ENCODE peak calls at places on chromosomes 12 and 14, in ten cellular contexts. B is A549, D is stomach, A is suprapubic skin, Y is ovary, L is sigmoid colon, Z is tibial nerve, U is SK-N-SH, X is upper lobe of left lung, T is H1. W is an unnamed sample.

GRCh38 chr12:16833376-16833775 is 227.4 kb upstream of the LMO3 start:
- DNase-seq in B (no peak), D (no peak), A (no peak), Y (no peak), L (no peak), Z (no peak), U (no peak), X (no peak), T (no peak), W (no peak)

GRCh38 chr14:24982472-24983155 is 67.3 kb downstream of the STXBP6 start:
- DNase-seq in B (no peak), D (no peak), A (no peak), Y (no peak), L (no peak), Z (no peak), U (no peak), X (no peak), T (no peak), W (no peak)

GRCh38 chr14:36226164-36226563 is 49.6 kb upstream of the PTCSC3 start:
- DNase-seq in B (no peak), D (no peak), A (no peak), Y (no peak), L (no peak), Z (no peak), U (no peak), X (no peak), T (no peak), W (no peak)

GRCh38 chr12:13435535-13435934 is 239.0 kb downstream of the EMP1 start:
- DNase-seq in B (no peak), D (no peak), A (no peak), Y (no peak), L (no peak), Z (no peak), U (no peak), X (no peak), T (peak), W (no peak)

GRCh38 chr12:120252071-120252906 is 13.2 kb downstream of the PXN start:
- DNase-seq in B (no peak), D (no peak), A (no peak), Y (no peak), L (no peak), Z (no peak), U (no peak), X (no peak), T (no peak), W (no peak)

GRCh38 chr14:75247286-75247922 is 31.2 kb upstream of the FOS start:
- DNase-seq in B (no peak), D (no peak), A (no peak), Y (no peak), L (no peak), Z (no peak), U (no peak), X (no peak), T (no peak), W (no peak)

GRCh38 chr14:35963209-35963608 is 137.1 kb downstream of the BRMS1L start:
- DNase-seq in B (peak), D (no peak), A (no peak), Y (no peak), L (no peak), Z (no peak), U (peak), X (no peak), T (no peak), W (no peak)

GRCh38 chr12:55728185-55728931 is 451 bp downstream of the CD63 start:
- DNase-seq in B (peak), D (peak), A (peak), Y (peak), L (peak), Z (peak), U (peak), X (peak), T (no peak), W (no peak)

GRCh38 chr12:130336723-130337475 is 788 bp upstream of the PIWIL1 start:
- DNase-seq in B (no peak), D (no peak), A (no peak), Y (no peak), L (no peak), Z (no peak), U (no peak), X (peak), T (no peak), W (peak)

GRCh38 chr12:104276192-104277131 is 27.1 kb upstream of the EID3 start:
- DNase-seq in B (no peak), D (no peak), A (no peak), Y (no peak), L (no peak), Z (no peak), U (no peak), X (no peak), T (no peak), W (no peak)

GRCh38 chr14:52922656-52923055 is 28.2 kb downstream of the FERMT2 start:
- DNase-seq in B (no peak), D (no peak), A (no peak), Y (no peak), L (no peak), Z (no peak), U (no peak), X (no peak), T (no peak), W (no peak)

GRCh38 chr12:93742086-93742934 is 65.1 kb downstream of the CRADD start:
- DNase-seq in B (peak), D (peak), A (no peak), Y (peak), L (peak), Z (peak), U (peak), X (peak), T (peak), W (no peak)

GRCh38 chr12:130719263-130719892 is 3.3 kb upstream of the RIMBP2 start:
- DNase-seq in B (no peak), D (no peak), A (no peak), Y (no peak), L (no peak), Z (no peak), U (peak), X (no peak), T (no peak), W (no peak)

GRCh38 chr12:48104531-48104930 is 1.3 kb downstream of the SENP1 start:
- DNase-seq in B (no peak), D (no peak), A (no peak), Y (no peak), L (no peak), Z (no peak), U (no peak), X (no peak), T (no peak), W (no peak)

GRCh38 chr14:64556526-64556925 is 6.8 kb downstream of the PPP1R36 start:
- DNase-seq in B (no peak), D (no peak), A (no peak), Y (no peak), L (no peak), Z (no peak), U (no peak), X (no peak), T (no peak), W (no peak)

GRCh38 chr14:105485720-105486332 is 860 bp upstream of the CRIP1 start:
- DNase-seq in B (peak), D (no peak), A (no peak), Y (no peak), L (no peak), Z (no peak), U (peak), X (peak), T (no peak), W (no peak)

GRCh38 chr12:88836156-88836555 is 255.9 kb upstream of the KITLG start:
- DNase-seq in B (no peak), D (no peak), A (no peak), Y (no peak), L (no peak), Z (no peak), U (no peak), X (no peak), T (no peak), W (no peak)

GRCh38 chr14:43005807-43006206 is 1399.1 kb downstream of the LRFN5 start:
- DNase-seq in B (no peak), D (no peak), A (no peak), Y (no peak), L (no peak), Z (no peak), U (no peak), X (no peak), T (no peak), W (no peak)

GRCh38 chr14:54786816-54787215 is 115.8 kb downstream of the GCH1 start:
- DNase-seq in B (no peak), D (no peak), A (no peak), Y (no peak), L (no peak), Z (no peak), U (no peak), X (no peak), T (no peak), W (no peak)

GRCh38 chr12:3147260-3147659 is 70.1 kb downstream of the TSPAN9 start:
- DNase-seq in B (no peak), D (no peak), A (no peak), Y (no peak), L (no peak), Z (no peak), U (no peak), X (no peak), T (no peak), W (no peak)

GRCh38 chr12:93851245-93851665 is 174.1 kb downstream of the CRADD start:
- DNase-seq in B (no peak), D (no peak), A (no peak), Y (no peak), L (no peak), Z (no peak), U (no peak), X (no peak), T (no peak), W (no peak)

GRCh38 chr14:69812725-69813124 is 15.7 kb upstream of the SLC10A1 start:
- DNase-seq in B (no peak), D (no peak), A (no peak), Y (no peak), L (no peak), Z (no peak), U (no peak), X (no peak), T (no peak), W (peak)

GRCh38 chr12:76470028-76470939 is 89.3 kb downstream of the OSBPL8 start:
- DNase-seq in B (peak), D (no peak), A (no peak), Y (no peak), L (no peak), Z (no peak), U (peak), X (no peak), T (no peak), W (no peak)

GRCh38 chr12:47458273-47458672 is 247.6 kb downstream of the RPAP3 start:
- DNase-seq in B (peak), D (no peak), A (no peak), Y (no peak), L (no peak), Z (no peak), U (no peak), X (no peak), T (no peak), W (no peak)

GRCh38 chr14:71113376-71113775 is 206.1 kb downstream of the PCNX1 start:
- DNase-seq in B (no peak), D (no peak), A (no peak), Y (no peak), L (no peak), Z (no peak), U (no peak), X (no peak), T (no peak), W (no peak)

GRCh38 chr12:4148418-4149056 is 125.0 kb upstream of the CCND2 start:
- DNase-seq in B (no peak), D (peak), A (no peak), Y (no peak), L (peak), Z (no peak), U (no peak), X (peak), T (no peak), W (peak)

GRCh38 chr14:102192840-102193502 is 53.3 kb downstream of the WDR20 start:
- DNase-seq in B (no peak), D (no peak), A (no peak), Y (no peak), L (peak), Z (no peak), U (peak), X (peak), T (no peak), W (no peak)

GRCh38 chr14:93049295-93049694 is 66.4 kb downstream of the ITPK1 start:
- DNase-seq in B (no peak), D (no peak), A (no peak), Y (no peak), L (no peak), Z (no peak), U (no peak), X (no peak), T (no peak), W (no peak)

GRCh38 chr14:68230941-68231717 is 411.6 kb downstream of the RAD51B start:
- DNase-seq in B (no peak), D (no peak), A (no peak), Y (no peak), L (no peak), Z (no peak), U (no peak), X (no peak), T (no peak), W (no peak)

GRCh38 chr14:92988786-92989755 is 66.1 kb downstream of the CHGA start:
- DNase-seq in B (no peak), D (no peak), A (no peak), Y (no peak), L (no peak), Z (no peak), U (no peak), X (no peak), T (no peak), W (no peak)

GRCh38 chr12:112973712-112974305 is 4.5 kb upstream of the OAS2 start:
- DNase-seq in B (no peak), D (no peak), A (no peak), Y (no peak), L (no peak), Z (no peak), U (no peak), X (no peak), T (no peak), W (no peak)

GRCh38 chr14:41476526-41476925 is 130.2 kb upstream of the LRFN5 start:
- DNase-seq in B (no peak), D (no peak), A (no peak), Y (no peak), L (no peak), Z (no peak), U (no peak), X (no peak), T (no peak), W (no peak)

GRCh38 chr12:45303955-45304354 is 88.1 kb downstream of the ANO6 start:
- DNase-seq in B (no peak), D (no peak), A (no peak), Y (no peak), L (no peak), Z (no peak), U (no peak), X (no peak), T (no peak), W (no peak)

GRCh38 chr14:58772814-58773620 is 135.3 kb downstream of the DACT1 start:
- DNase-seq in B (no peak), D (no peak), A (no peak), Y (no peak), L (no peak), Z (no peak), U (no peak), X (no peak), T (no peak), W (no peak)

GRCh38 chr12:111635524-111635923 is 36.4 kb upstream of the ATXN2 start:
- DNase-seq in B (no peak), D (no peak), A (no peak), Y (no peak), L (no peak), Z (no peak), U (no peak), X (no peak), T (no peak), W (no peak)

GRCh38 chr14:101120636-101121398 is 217.3 kb upstream of the RTL1 start:
- DNase-seq in B (no peak), D (peak), A (peak), Y (peak), L (peak), Z (no peak), U (peak), X (peak), T (no peak), W (peak)

GRCh38 chr12:31000751-31001150 is 72.9 kb upstream of the DDX11 start:
- DNase-seq in B (no peak), D (no peak), A (no peak), Y (no peak), L (no peak), Z (no peak), U (no peak), X (no peak), T (no peak), W (no peak)
- H3K4me3 ChIP-seq in B (no peak), D (no peak), A (no peak), Y (no peak), L (no peak), Z (no peak), U (no peak), X (no peak), T (no peak), W (no peak)

DNA sequence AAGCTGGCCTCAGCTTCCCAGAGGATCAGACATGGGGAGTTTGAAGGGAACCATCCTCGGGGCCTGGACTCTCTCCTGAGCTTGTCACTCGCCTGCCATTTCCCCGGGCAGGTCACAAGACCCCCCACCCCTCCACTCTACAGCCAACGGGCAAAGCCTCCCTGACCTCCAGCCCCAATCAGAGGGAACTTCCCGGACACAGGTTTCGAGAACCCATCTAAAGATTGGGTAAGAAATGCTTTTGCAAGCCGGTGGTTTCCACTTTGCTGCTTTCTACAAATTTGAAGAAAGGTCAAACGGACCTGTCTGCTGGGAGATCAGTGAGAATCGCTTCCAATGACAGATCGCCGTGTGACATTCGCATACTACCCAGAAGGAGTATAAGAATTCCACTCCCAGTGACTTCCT is 89.6 kb downstream of the SCARB1 start:
- DNase-seq in B (no peak), D (no peak), A (no peak), Y (no peak), L (no peak), Z (no peak), U (no peak), X (no peak), T (no peak), W (no peak)
- TF ChIP-seq EP300 in B (no peak), D (no peak), A (no peak), Y (no peak), L (no peak), Z (no peak), U (no peak), X (no peak), T (no peak), W (no peak)

DNA sequence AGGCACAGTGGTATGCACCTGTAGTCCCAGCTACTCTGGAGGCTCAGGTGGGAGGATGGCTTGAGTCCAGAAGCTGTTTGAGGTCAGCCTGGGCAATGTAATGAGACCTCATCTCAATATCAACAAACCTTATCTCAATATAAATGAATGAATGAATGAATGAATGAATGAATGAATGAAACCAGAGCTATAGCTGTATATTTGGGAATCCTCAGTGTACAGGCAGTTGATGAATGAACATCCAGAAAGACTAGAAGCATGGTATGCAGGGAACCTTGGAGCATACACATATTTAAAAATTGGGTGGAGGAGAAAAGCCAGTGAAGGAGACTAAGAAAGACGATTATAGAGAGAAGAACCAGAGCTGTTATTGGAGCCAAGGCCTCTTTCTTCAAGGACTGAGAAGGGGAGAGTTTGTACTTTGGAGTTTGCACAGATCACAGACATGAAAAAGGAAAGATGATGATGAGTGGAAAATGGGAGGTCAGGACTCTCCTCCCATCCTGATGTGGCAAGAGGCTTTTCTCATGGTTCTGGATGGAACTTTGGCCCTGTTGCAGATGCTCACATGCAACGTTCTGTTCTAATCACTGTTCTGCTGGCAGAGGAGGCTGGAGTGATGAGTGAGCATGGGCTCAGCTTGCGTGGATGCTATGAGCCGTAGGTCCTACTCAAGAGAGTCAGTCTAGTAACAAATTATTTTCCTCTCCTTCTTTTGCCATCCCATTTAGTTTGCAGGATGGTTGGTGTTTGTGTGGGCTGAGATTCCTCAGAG is 114.4 kb downstream of the PRKCH start:
- DNase-seq in B (no peak), D (no peak), A (no peak), Y (no peak), L (no peak), Z (no peak), U (no peak), X (no peak), T (no peak), W (peak)
- H3K27ac ChIP-seq in B (peak), D (peak), A (peak), Y (no peak), L (no peak), Z (no peak), U (no peak), X (peak), T (no peak), W (no peak)

DNA sequence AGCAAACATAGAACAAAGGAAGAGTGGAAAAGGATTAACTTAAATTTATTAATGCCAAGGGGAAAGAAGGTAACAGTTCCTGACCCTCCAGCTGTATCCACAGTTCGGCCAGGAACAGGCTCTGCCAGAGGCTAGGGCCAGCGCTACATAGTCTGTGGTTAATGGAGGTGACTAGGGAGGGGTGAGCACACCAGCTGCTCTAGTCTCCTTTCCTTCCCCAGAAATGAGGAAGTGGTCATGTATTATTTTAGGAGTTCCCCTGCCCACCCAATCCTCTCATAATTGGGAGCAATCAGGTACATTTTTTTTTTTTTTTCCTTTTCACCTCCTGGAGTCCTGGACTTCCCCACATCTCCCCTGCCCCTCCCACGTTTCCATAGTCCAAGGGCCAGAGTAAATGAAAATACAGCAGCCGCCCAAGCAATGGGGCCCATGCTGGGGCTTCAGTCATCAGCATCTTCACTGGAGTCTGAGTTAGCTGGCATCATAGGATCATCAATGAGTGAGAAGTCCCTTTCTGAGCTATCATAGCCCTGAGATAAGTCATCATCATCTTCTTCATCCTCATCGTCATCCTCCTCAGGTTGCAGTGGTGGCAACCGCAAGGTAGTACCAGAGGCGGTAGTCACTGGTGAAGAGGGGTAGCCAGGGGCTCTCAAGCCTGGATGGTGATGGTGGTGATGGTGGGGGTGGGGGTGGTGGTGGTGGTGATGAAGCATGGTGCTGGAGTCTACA is 1.5 kb upstream of the SUPT16H start:
- DNase-seq in B (no peak), D (no peak), A (no peak), Y (no peak), L (no peak), Z (no peak), U (no peak), X (no peak), T (no peak), W (no peak)
- H3K4me3 ChIP-seq in B (no peak), D (no peak), A (no peak), Y (no peak), L (no peak), Z (no peak), U (no peak), X (no peak), T (peak), W (no peak)

DNA sequence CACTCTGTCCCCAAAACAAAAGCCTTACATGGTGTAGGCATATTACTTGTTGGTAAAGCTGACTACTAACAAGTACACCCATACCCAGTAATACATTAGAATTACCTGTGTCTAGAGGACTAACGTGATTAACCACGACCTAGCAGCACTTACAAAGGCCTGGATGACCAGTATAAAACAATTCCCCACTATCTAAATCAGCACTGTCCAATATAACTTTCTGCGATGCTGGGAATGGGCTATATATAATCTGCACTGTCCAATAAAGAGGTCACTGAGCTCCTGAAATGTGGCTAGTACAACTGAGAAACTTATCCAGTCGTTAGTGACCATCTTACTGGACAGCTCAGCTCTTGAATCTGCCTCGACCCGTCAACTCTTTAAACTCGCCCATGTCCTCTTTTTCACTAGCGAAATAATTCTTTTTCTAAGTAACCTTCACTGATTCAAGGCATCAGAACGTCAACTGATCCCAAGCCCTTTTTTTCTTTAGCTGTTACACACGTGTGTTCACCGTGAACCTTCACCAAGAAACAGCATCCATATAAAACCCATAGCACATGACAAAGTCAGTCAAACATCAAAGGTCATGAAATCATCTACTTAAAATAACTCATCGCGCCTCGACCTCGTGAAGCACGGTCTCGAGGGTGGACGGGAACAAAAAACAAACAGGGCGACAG is 911 bp upstream of the CIPC start:
- DNase-seq in B (no peak), D (no peak), A (no peak), Y (no peak), L (no peak), Z (no peak), U (no peak), X (no peak), T (no peak), W (no peak)
- TF ChIP-seq EP300 in B (no peak), D (no peak), A (no peak), Y (no peak), L (no peak), Z (no peak), U (no peak), X (no peak), T (no peak), W (no peak)